ENCODE peak calls at places on chromosomes 3 and 15, in nine cellular contexts. B is HepG2, D is heart right ventricle, C is left lung, G is heart left ventricle, R is lower lobe of right lung, U is uterus, J is GM23338, Y is hepatocyte. E is an unnamed sample.

GRCh38 chr15:34318277-34319079 is 19.1 kb downstream of the SLC12A6 start:
- DNase-seq in B (peak), D (peak), C (no peak), G (peak), R (peak), U (peak), J (peak), Y (peak), E (peak)

GRCh38 chr3:197340521-197340871 is 42.1 kb upstream of the DLG1 start:
- DNase-seq in B (no peak), D (no peak), C (no peak), G (no peak), R (no peak), U (no peak), J (no peak), Y (no peak), E (no peak)

GRCh38 chr15:51494411-51495314 is 127.9 kb downstream of the DMXL2 start:
- DNase-seq in B (no peak), D (no peak), C (no peak), G (no peak), R (no peak), U (no peak), J (no peak), Y (no peak), E (no peak)

GRCh38 chr15:79212589-79213139 is 69.9 kb upstream of the ANKRD34C start:
- DNase-seq in B (no peak), D (no peak), C (no peak), G (no peak), R (no peak), U (no peak), J (peak), Y (no peak), E (no peak)

GRCh38 chr3:151918253-151919029 is 45.0 kb downstream of the SUCNR1 start:
- DNase-seq in B (peak), D (no peak), C (peak), G (no peak), R (no peak), U (no peak), J (peak), Y (peak), E (no peak)

GRCh38 chr3:121698914-121699313 is 38.2 kb upstream of the HCLS1 start:
- DNase-seq in B (no peak), D (peak), C (no peak), G (no peak), R (no peak), U (no peak), J (no peak), Y (no peak), E (no peak)

GRCh38 chr3:150760431-150761200 is 2.4 kb downstream of the SIAH2 start:
- DNase-seq in B (no peak), D (no peak), C (no peak), G (no peak), R (no peak), U (no peak), J (no peak), Y (no peak), E (no peak)

GRCh38 chr3:111325160-111325707 is 216.8 kb upstream of the CD96 start:
- DNase-seq in B (no peak), D (no peak), C (no peak), G (no peak), R (no peak), U (no peak), J (no peak), Y (no peak), E (no peak)

GRCh38 chr15:52257734-52258062 is 37.9 kb downstream of the MYO5C start:
- DNase-seq in B (no peak), D (no peak), C (no peak), G (no peak), R (no peak), U (no peak), J (peak), Y (no peak), E (no peak)

GRCh38 chr3:87228316-87228715 is 1.2 kb downstream of the CHMP2B start:
- DNase-seq in B (peak), D (no peak), C (no peak), G (no peak), R (no peak), U (no peak), J (no peak), Y (no peak), E (no peak)

GRCh38 chr15:90358124-90359033 is 6.3 kb downstream of the ZNF774 start:
- DNase-seq in B (no peak), D (no peak), C (no peak), G (no peak), R (no peak), U (no peak), J (no peak), Y (peak), E (no peak)

GRCh38 chr15:60052796-60053195 is 48.7 kb downstream of the FOXB1 start:
- DNase-seq in B (no peak), D (no peak), C (no peak), G (no peak), R (no peak), U (no peak), J (no peak), Y (no peak), E (no peak)

GRCh38 chr3:156492801-156493261 is 62.1 kb downstream of the SSR3 start:
- DNase-seq in B (no peak), D (no peak), C (no peak), G (no peak), R (no peak), U (no peak), J (no peak), Y (no peak), E (no peak)

GRCh38 chr3:184361532-184361931 is at the start of the genes CLCN2 and POLR2H:
- DNase-seq in B (peak), D (peak), C (peak), G (peak), R (peak), U (peak), J (peak), Y (peak), E (peak)

GRCh38 chr3:160701490-160701889 is 24.5 kb downstream of the ARL14 start:
- DNase-seq in B (no peak), D (no peak), C (no peak), G (no peak), R (no peak), U (no peak), J (no peak), Y (no peak), E (no peak)

GRCh38 chr15:72116680-72117447 is 1.1 kb downstream of the MYO9A start:
- DNase-seq in B (no peak), D (peak), C (no peak), G (peak), R (no peak), U (no peak), J (peak), Y (peak), E (peak)

GRCh38 chr15:38555686-38556334 is 8.8 kb downstream of the RASGRP1 start:
- DNase-seq in B (no peak), D (no peak), C (no peak), G (no peak), R (no peak), U (no peak), J (no peak), Y (no peak), E (no peak)

GRCh38 chr3:51675201-51675611 is 4.2 kb downstream of the TEX264 start:
- DNase-seq in B (no peak), D (no peak), C (no peak), G (peak), R (no peak), U (no peak), J (no peak), Y (no peak), E (no peak)

GRCh38 chr3:87311309-87311708 is 34.9 kb upstream of the POU1F1 start:
- DNase-seq in B (no peak), D (no peak), C (no peak), G (no peak), R (no peak), U (no peak), J (no peak), Y (no peak), E (no peak)

GRCh38 chr15:49877117-49877860 is 241.7 kb downstream of the ATP8B4 start:
- DNase-seq in B (no peak), D (no peak), C (no peak), G (no peak), R (no peak), U (peak), J (peak), Y (peak), E (no peak)

GRCh38 chr15:63203451-63204090 is 14.2 kb downstream of the RAB8B start:
- DNase-seq in B (no peak), D (no peak), C (no peak), G (no peak), R (no peak), U (no peak), J (no peak), Y (no peak), E (no peak)

GRCh38 chr15:67104453-67104852 is 39.1 kb downstream of the SMAD3 start:
- DNase-seq in B (no peak), D (no peak), C (no peak), G (no peak), R (no peak), U (no peak), J (no peak), Y (no peak), E (no peak)

GRCh38 chr15:67103021-67103420 is 37.6 kb downstream of the SMAD3 start:
- DNase-seq in B (no peak), D (no peak), C (no peak), G (no peak), R (no peak), U (no peak), J (no peak), Y (no peak), E (no peak)

GRCh38 chr15:67103432-67103831 is 38.0 kb downstream of the SMAD3 start:
- DNase-seq in B (no peak), D (no peak), C (no peak), G (no peak), R (no peak), U (no peak), J (no peak), Y (no peak), E (no peak)

GRCh38 chr15:67105065-67105951 is 39.9 kb downstream of the SMAD3 start:
- DNase-seq in B (peak), D (no peak), C (no peak), G (peak), R (no peak), U (peak), J (no peak), Y (peak), E (peak)

GRCh38 chr15:67103869-67104268 is 38.5 kb downstream of the SMAD3 start:
- DNase-seq in B (no peak), D (no peak), C (no peak), G (no peak), R (no peak), U (no peak), J (no peak), Y (no peak), E (no peak)
- H3K27ac ChIP-seq in B (no peak), D (peak), C (no peak), G (peak), R (no peak), U (peak), J (no peak), Y (no peak), E (peak)

GRCh38 chr3:68997887-68998286 is 15.6 kb downstream of the EOGT start:
- DNase-seq in B (no peak), D (no peak), C (no peak), G (no peak), R (no peak), U (no peak), J (no peak), Y (no peak), E (no peak)
- TF ChIP-seq CTCF in B (no peak), D (peak), C (no peak), G (peak), R (no peak), U (no peak), J (peak), Y (no peak), E (no peak)

GRCh38 chr3:187799942-187800637 is 54.8 kb upstream of the BCL6 start:
- DNase-seq in B (no peak), D (no peak), C (no peak), G (no peak), R (no peak), U (no peak), J (no peak), Y (no peak), E (no peak)

GRCh38 chr3:187802928-187803259 is 57.6 kb upstream of the BCL6 start:
- DNase-seq in B (no peak), D (no peak), C (no peak), G (no peak), R (no peak), U (no peak), J (no peak), Y (no peak), E (no peak)

GRCh38 chr3:187801152-187801551 is 55.9 kb upstream of the BCL6 start:
- DNase-seq in B (no peak), D (no peak), C (no peak), G (no peak), R (no peak), U (no peak), J (no peak), Y (no peak), E (no peak)

GRCh38 chr3:187804120-187805106 is 59.1 kb upstream of the BCL6 start:
- DNase-seq in B (no peak), D (no peak), C (no peak), G (no peak), R (no peak), U (no peak), J (no peak), Y (no peak), E (no peak)

GRCh38 chr3:187802203-187802927 is 57.1 kb upstream of the BCL6 start:
- DNase-seq in B (no peak), D (no peak), C (no peak), G (no peak), R (no peak), U (no peak), J (no peak), Y (no peak), E (no peak)
- H3K4me3 ChIP-seq in B (no peak), D (no peak), C (no peak), G (no peak), R (no peak), U (no peak), J (no peak), Y (no peak), E (no peak)

GRCh38 chr15:70857547-70858265 is 3.7 kb upstream of the LARP6 start:
- DNase-seq in B (no peak), D (no peak), C (no peak), G (no peak), R (no peak), U (no peak), J (no peak), Y (no peak), E (no peak)
- H3K27ac ChIP-seq in B (no peak), D (peak), C (no peak), G (peak), R (peak), U (peak), J (no peak), Y (peak), E (peak)

DNA sequence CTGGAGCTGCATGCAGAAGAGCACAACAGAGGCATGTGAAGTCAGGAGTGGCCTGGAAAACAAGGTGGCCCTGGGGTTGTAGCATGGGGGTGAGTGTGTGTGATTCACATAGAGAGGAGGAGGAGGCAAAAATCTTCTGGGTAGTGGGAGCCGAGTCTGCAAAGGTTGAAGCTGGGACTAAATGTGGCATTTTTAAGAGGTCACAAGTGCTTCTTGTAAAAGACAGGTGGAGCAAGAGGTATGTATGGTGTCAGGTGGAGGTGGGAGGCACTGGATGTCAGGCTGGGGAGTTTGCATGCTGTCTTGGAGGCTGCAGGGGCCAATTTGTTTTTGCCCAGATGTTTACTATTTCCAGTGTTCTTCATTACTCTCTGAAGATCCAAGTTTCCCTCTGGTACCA is 42.4 kb downstream of the C3orf20 start:
- DNase-seq in B (no peak), D (no peak), C (no peak), G (no peak), R (no peak), U (no peak), J (peak), Y (no peak), E (no peak)
- TF ChIP-seq CTCF in B (no peak), D (no peak), C (no peak), G (no peak), R (no peak), U (no peak), J (peak), Y (no peak), E (no peak)

GRCh38 chr3:195802261-195802701 is 9.4 kb downstream of the MUC4 start:
- DNase-seq in B (no peak), D (no peak), C (no peak), G (no peak), R (no peak), U (no peak), J (no peak), Y (no peak), E (no peak)

GRCh38 chr3:195801251-195802183 is 10.2 kb downstream of the MUC4 start:
- DNase-seq in B (no peak), D (no peak), C (no peak), G (no peak), R (no peak), U (no peak), J (no peak), Y (no peak), E (no peak)

GRCh38 chr3:195802795-195803194 is 8.9 kb downstream of the MUC4 start:
- DNase-seq in B (no peak), D (no peak), C (no peak), G (no peak), R (no peak), U (no peak), J (no peak), Y (peak), E (peak)

GRCh38 chr3:195805181-195805580 is 6.5 kb downstream of the MUC4 start:
- DNase-seq in B (no peak), D (no peak), C (no peak), G (no peak), R (no peak), U (no peak), J (no peak), Y (no peak), E (no peak)

GRCh38 chr3:195803309-195803908 is 8.3 kb downstream of the MUC4 start:
- DNase-seq in B (no peak), D (no peak), C (no peak), G (no peak), R (no peak), U (peak), J (no peak), Y (peak), E (peak)
- H3K4me3 ChIP-seq in B (no peak), D (peak), C (no peak), G (peak), R (peak), U (peak), J (no peak), Y (no peak), E (no peak)

DNA sequence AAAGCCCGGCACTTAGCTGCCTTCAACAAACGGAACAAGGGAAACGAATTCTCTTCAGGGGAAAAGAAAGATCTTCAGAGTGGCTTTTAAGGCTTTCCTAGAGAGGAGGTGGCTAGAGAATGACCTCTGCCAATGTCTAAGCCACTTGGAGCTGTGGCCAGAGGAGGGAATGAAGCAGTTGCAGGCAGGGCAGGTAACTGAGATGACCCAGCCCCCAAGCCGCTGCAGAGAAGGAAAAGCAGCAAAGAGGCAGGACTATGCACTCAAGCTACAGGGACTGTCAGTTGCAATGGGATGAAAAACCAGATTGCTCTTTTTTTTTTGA is 113.5 kb downstream of the SEC22A start:
- DNase-seq in B (no peak), D (no peak), C (no peak), G (no peak), R (no peak), U (no peak), J (no peak), Y (no peak), E (no peak)
- H3K27ac ChIP-seq in B (no peak), D (peak), C (no peak), G (peak), R (no peak), U (no peak), J (peak), Y (no peak), E (no peak)

GRCh38 chr3:138774529-138775253 is 60.0 kb downstream of the PIK3CB start:
- DNase-seq in B (peak), D (peak), C (no peak), G (peak), R (no peak), U (peak), J (no peak), Y (peak), E (peak)
- TF ChIP-seq CTCF in B (peak), D (no peak), C (no peak), G (no peak), R (no peak), U (no peak), J (no peak), Y (no peak), E (no peak)

DNA sequence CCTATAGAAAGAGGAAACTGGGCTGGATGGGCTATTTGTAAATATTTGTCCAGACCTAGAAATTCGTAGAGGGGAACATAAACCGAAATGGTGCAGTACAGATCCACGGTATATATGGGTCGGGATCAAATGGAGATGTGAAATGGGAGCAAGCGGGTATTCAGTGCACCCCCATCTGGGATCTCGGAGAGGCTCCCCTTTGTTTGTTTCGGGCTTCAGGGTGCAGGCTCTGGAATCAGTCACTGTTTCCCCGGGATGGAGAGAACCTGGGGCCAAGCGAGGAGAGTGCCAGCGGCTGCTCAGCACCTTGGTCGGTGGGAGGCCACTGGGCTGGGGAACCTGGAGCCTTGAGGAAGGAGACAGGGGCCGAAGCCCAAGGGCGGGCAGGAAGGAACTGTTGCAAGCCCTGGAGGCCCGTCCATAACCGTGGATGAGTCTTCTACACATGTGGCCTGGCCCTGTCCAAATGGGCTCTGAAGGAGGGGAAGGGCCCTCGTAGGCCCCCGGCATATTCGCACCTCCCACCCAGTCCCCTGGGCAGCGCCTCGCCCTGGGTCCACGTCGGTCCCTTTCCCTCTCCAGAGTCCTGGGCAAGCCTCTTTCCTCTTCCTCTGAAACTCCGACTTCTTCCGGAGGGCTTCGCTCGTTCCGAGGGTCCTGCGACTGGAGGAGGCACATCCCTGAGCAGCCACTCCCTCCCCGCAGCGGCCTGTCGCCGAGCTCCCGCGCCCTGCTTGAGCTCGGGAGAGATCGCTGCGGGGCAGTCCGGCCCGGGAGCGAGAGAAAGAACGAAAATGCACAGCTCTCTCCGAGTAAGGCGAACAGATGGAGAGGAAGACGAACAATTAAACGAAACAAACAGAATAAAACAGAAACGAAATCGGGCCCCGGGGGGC is 3.0 kb downstream of the ISL2 start:
- DNase-seq in B (no peak), D (no peak), C (peak), G (no peak), R (no peak), U (no peak), J (peak), Y (no peak), E (no peak)
- H3K4me3 ChIP-seq in B (peak), D (peak), C (peak), G (peak), R (peak), U (no peak), J (peak), Y (peak), E (peak)

E was measured in body of pancreas.